ENCODE peak calls at places on chromosomes 12 and 14, in eight cellular contexts. H is choroid plexus epithelial cell; M is RPMI7951; D is stimulated activated naive CD8-positive, alpha-beta T cell treated with anti-CD3 and anti-CD28 coated beads, Interleukin-15, Interleukin-2, amounts not matched to agents 100 U/mL and 50 U/mL, for 24 hours; C is HFFc6; B is foreskin fibroblast; T is stimulated activated CD8-positive, alpha-beta memory T cell treated with anti-CD3 and anti-CD28 coated beads, Interleukin-15, amount 100 ng/mL, for 24 hours; O is MCF 10A. E is an unnamed sample.

GRCh38 chr14:73851567-73852382 is at the start of gene PTGR2:
- DNase-seq in B (peak), T (peak), O (peak), D (peak), M (peak), C (peak), H (peak), E (peak)

GRCh38 chr12:1920971-1921370 is 2.5 kb upstream of the CACNA2D4 start:
- DNase-seq in O (no peak), D (no peak), H (no peak), T (no peak), B (no peak), M (no peak), C (no peak), E (no peak)

GRCh38 chr12:57087689-57088441 is 1.0 kb upstream of the NAB2 start:
- DNase-seq in B (peak), H (peak), O (peak), M (peak), D (peak), T (peak), C (peak), E (peak)

GRCh38 chr12:65171073-65171472 is 1.7 kb downstream of the LEMD3 start:
- DNase-seq in C (no peak), T (no peak), D (no peak), O (no peak), H (peak), M (no peak), B (peak), E (no peak)

GRCh38 chr14:74577247-74577947 is 34.6 kb downstream of the LTBP2 start:
- DNase-seq in O (no peak), B (no peak), D (no peak), H (peak), T (no peak), M (peak), C (no peak), E (no peak)

GRCh38 chr12:57191410-57191809 is 25.2 kb upstream of the NXPH4 start:
- DNase-seq in M (peak), C (no peak), H (no peak), B (no peak), T (no peak), D (no peak), O (no peak), E (no peak)

GRCh38 chr12:4894019-4894418 is 15.7 kb upstream of the KCNA1 start:
- DNase-seq in C (no peak), M (no peak), H (no peak), B (no peak), D (no peak), T (no peak), O (no peak), E (no peak)

GRCh38 chr12:51855586-51856428 is 7.3 kb upstream of the FIGNL2 start:
- DNase-seq in T (no peak), B (peak), M (no peak), O (no peak), D (no peak), C (no peak), H (no peak), E (no peak)

GRCh38 chr14:103418508-103418818 is 33.2 kb downstream of the MARK3 start:
- DNase-seq in T (no peak), C (peak), D (no peak), O (peak), H (peak), B (peak), M (peak), E (no peak)

GRCh38 chr14:68449565-68450295 is 343.1 kb downstream of the ZFP36L1 start:
- DNase-seq in D (no peak), T (no peak), C (no peak), O (no peak), M (peak), H (peak), B (no peak), E (no peak)

GRCh38 chr14:45070215-45070614 is 13.7 kb upstream of the PRPF39 start:
- DNase-seq in D (no peak), H (peak), C (no peak), O (no peak), M (no peak), B (peak), T (no peak), E (no peak)

GRCh38 chr12:50715174-50715573 is 48.7 kb upstream of the ATF1 start:
- DNase-seq in M (no peak), H (peak), T (no peak), B (peak), C (no peak), D (no peak), O (no peak), E (no peak)

GRCh38 chr12:12720637-12721250 is 3.6 kb downstream of the CDKN1B start:
- DNase-seq in H (no peak), B (no peak), M (no peak), D (no peak), C (no peak), O (peak), T (no peak), E (no peak)

GRCh38 chr12:6539276-6540134 is 5.2 kb downstream of the GAPDH start:
- DNase-seq in D (peak), O (peak), M (peak), H (no peak), C (no peak), B (peak), T (no peak), E (no peak)

GRCh38 chr14:69316449-69317391 is 56.8 kb downstream of the GALNT16 start:
- DNase-seq in B (peak), H (peak), D (no peak), C (peak), O (peak), T (no peak), M (peak), E (peak)

GRCh38 chr14:23406244-23406643 is 1.8 kb downstream of the MYH6 start:
- DNase-seq in D (no peak), M (peak), H (no peak), O (peak), T (no peak), B (no peak), C (no peak), E (no peak)

GRCh38 chr14:61154606-61155005 is 126.5 kb downstream of the TMEM30B start:
- DNase-seq in T (no peak), C (no peak), M (no peak), H (peak), B (no peak), D (no peak), O (no peak), E (no peak)

GRCh38 chr12:76552343-76552938 is 7.1 kb downstream of the OSBPL8 start:
- DNase-seq in D (no peak), O (no peak), B (no peak), M (no peak), C (no peak), H (peak), T (no peak), E (no peak)

GRCh38 chr14:60775296-60775695 is 40.7 kb downstream of the MNAT1 start:
- DNase-seq in M (peak), T (no peak), H (peak), O (no peak), B (peak), C (peak), D (no peak), E (peak)

GRCh38 chr14:100484531-100485267 is 102.5 kb downstream of the BEGAIN start:
- DNase-seq in H (no peak), D (no peak), C (no peak), T (no peak), M (no peak), B (peak), O (no peak), E (no peak)

GRCh38 chr12:9820281-9820930 is 6.9 kb upstream of the KLRF1 start:
- DNase-seq in M (no peak), T (no peak), D (no peak), B (no peak), H (no peak), C (no peak), O (no peak), E (no peak)

GRCh38 chr12:128969480-128970055 is 116.3 kb downstream of the GLT1D1 start:
- DNase-seq in C (no peak), B (no peak), H (peak), T (no peak), D (peak), M (peak), O (no peak), E (no peak)

GRCh38 chr14:74979442-74980397 is 23.0 kb upstream of the EIF2B2 start:
- DNase-seq in O (peak), C (peak), T (no peak), D (no peak), M (peak), B (peak), H (peak), E (peak)

GRCh38 chr14:69325086-69325485 is 65.1 kb downstream of the GALNT16 start:
- DNase-seq in M (no peak), C (no peak), H (no peak), O (no peak), D (no peak), T (no peak), B (no peak), E (no peak)

GRCh38 chr12:110546339-110546738 is 36.8 kb downstream of the PPTC7 start:
- DNase-seq in H (peak), T (no peak), D (no peak), M (peak), C (peak), B (peak), O (peak), E (peak)

GRCh38 chr14:22850944-22851790 is 14.8 kb downstream of the MMP14 start:
- DNase-seq in C (peak), O (peak), H (peak), M (peak), T (no peak), B (peak), D (peak), E (peak)

GRCh38 chr14:105497671-105498429 is 6.8 kb downstream of the TEDC1 start:
- DNase-seq in C (no peak), B (no peak), D (no peak), T (no peak), O (no peak), M (no peak), H (no peak), E (no peak)

GRCh38 chr12:108845696-108846095 is 11.7 kb downstream of the SSH1 start:
- DNase-seq in O (no peak), T (no peak), C (no peak), H (no peak), B (no peak), D (no peak), M (no peak), E (no peak)

GRCh38 chr14:24085215-24085614 is 8.9 kb upstream of the PCK2 start:
- DNase-seq in C (no peak), B (no peak), T (no peak), O (no peak), M (no peak), D (no peak), H (no peak), E (no peak)

GRCh38 chr12:64452559-64453329 is 824 bp downstream of the TBK1 start:
- DNase-seq in C (peak), M (peak), B (peak), H (peak), D (no peak), O (peak), T (no peak), E (peak)

GRCh38 chr14:33309081-33309480 is 370.4 kb downstream of the NPAS3 start:
- DNase-seq in B (no peak), D (no peak), H (no peak), O (no peak), C (no peak), M (no peak), T (no peak), E (no peak)

GRCh38 chr12:45852508-45852907 is 123.0 kb downstream of the ARID2 start:
- DNase-seq in D (no peak), T (no peak), C (no peak), M (no peak), B (no peak), O (no peak), H (no peak), E (no peak)

GRCh38 chr14:89418452-89418851 is 1.4 kb upstream of the FOXN3 start:
- DNase-seq in H (no peak), T (no peak), B (peak), M (peak), C (no peak), O (no peak), D (peak), E (no peak)

GRCh38 chr14:97113339-97113738 is 316.2 kb downstream of the VRK1 start:
- DNase-seq in M (peak), T (no peak), B (no peak), O (peak), H (no peak), D (no peak), C (no peak), E (no peak)

GRCh38 chr12:42725839-42726238 is 136.3 kb upstream of the PRICKLE1 start:
- DNase-seq in H (peak), M (peak), T (no peak), C (peak), O (peak), D (no peak), B (peak), E (peak)

GRCh38 chr14:52922059-52922458 is 28.8 kb downstream of the FERMT2 start:
- DNase-seq in B (no peak), H (no peak), C (no peak), M (no peak), O (no peak), D (no peak), T (no peak), E (no peak)

GRCh38 chr12:127280393-127281275 is 986.3 kb upstream of the TMEM132C start:
- DNase-seq in B (peak), M (no peak), H (peak), D (peak), C (no peak), O (no peak), T (peak), E (no peak)

GRCh38 chr14:52241102-52241793 is 26.2 kb upstream of the PTGDR start:
- DNase-seq in M (peak), C (peak), O (peak), T (no peak), D (no peak), H (peak), B (peak), E (peak)

GRCh38 chr12:59834659-59835474 is 239.0 kb downstream of the SLC16A7 start:
- DNase-seq in H (peak), C (peak), M (peak), T (no peak), B (peak), O (peak), D (no peak), E (no peak)